ENCODE peak calls at places on chromosomes 1 and 21, in four cellular contexts. G is SJSA1, E is fibroblast of lung, V is astrocyte. C is an unnamed sample.
A peak's percentile ranks its signal among the peaks of the same experiment; 100 is the strongest.

GRCh38 chr1:232335261-232335660 is 294.7 kb downstream of the SIPA1L2 start:
- DNase-seq in G (no peak), E (no peak), V (no peak), C (no peak)

GRCh38 chr1:233114159-233114558 is 163.7 kb downstream of the NTPCR start:
- DNase-seq in G (peak; percentile 48), E (peak; percentile 54), V (peak; percentile 79), C (peak; percentile 74)

GRCh38 chr21:37149411-37149810 is 76.4 kb downstream of the TTC3 start:
- DNase-seq in G (no peak), E (peak; percentile 87), V (peak; percentile 45), C (no peak)

GRCh38 chr1:153629343-153629665 is 1.1 kb downstream of the S100A1 start:
- DNase-seq in G (no peak), E (no peak), V (no peak), C (no peak)

GRCh38 chr1:160375788-160376524 is 9.1 kb downstream of the NHLH1 start:
- DNase-seq in G (peak; percentile 65), E (no peak), V (peak; percentile 32), C (no peak)

GRCh38 chr1:239394107-239394506 is 7.7 kb downstream of the CHRM3 start:
- DNase-seq in G (no peak), E (no peak), V (no peak), C (no peak)

GRCh38 chr1:31715097-31715872 is 11.5 kb upstream of the COL16A1 start:
- DNase-seq in G (peak; percentile 98), E (peak; percentile 91), V (peak; percentile 82), C (no peak)

GRCh38 chr1:92790081-92790480 is 5.2 kb upstream of the EVI5 start:
- DNase-seq in G (no peak), E (no peak), V (no peak), C (no peak)

GRCh38 chr1:65817891-65818290 is 25.2 kb downstream of the PDE4B start:
- DNase-seq in G (no peak), E (no peak), V (no peak), C (no peak)

GRCh38 chr1:58157281-58157680 is 389.2 kb downstream of the OMA1 start:
- DNase-seq in G (no peak), E (no peak), V (no peak), C (no peak)

GRCh38 chr1:88079036-88079435 is 605.0 kb upstream of the PKN2 start:
- DNase-seq in G (peak; percentile 15), E (peak; percentile 16), V (peak; percentile 10), C (no peak)

GRCh38 chr1:200409761-200410565 is at the start of gene ZNF281:
- DNase-seq in G (peak; percentile 87), E (peak; percentile 92), V (peak; percentile 81), C (peak; percentile 74)

GRCh38 chr1:41351262-41352151 is 9.7 kb upstream of the FOXO6 start:
- DNase-seq in G (no peak), E (no peak), V (no peak), C (no peak)

GRCh38 chr1:219882116-219882515 is 46.2 kb downstream of the SLC30A10 start:
- DNase-seq in G (no peak), E (no peak), V (no peak), C (no peak)

GRCh38 chr1:47231314-47232186 is 475 bp downstream of the TAL1 start:
- DNase-seq in G (peak; percentile 31), E (peak; percentile 62), V (peak; percentile 29), C (peak; percentile 54)

GRCh38 chr1:196148367-196148970 is 459.8 kb downstream of the KCNT2 start:
- DNase-seq in G (peak; percentile 5), E (peak; percentile 73), V (peak; percentile 6), C (peak; percentile 28)

GRCh38 chr1:10449731-10450130 is at the start of gene CORT:
- DNase-seq in G (no peak), E (no peak), V (no peak), C (no peak)

GRCh38 chr1:16719571-16720402 is 20.5 kb upstream of the RNU1-4 start:
- DNase-seq in G (no peak), E (no peak), V (no peak), C (no peak)

GRCh38 chr1:234851450-234852438 is 241.8 kb upstream of the IRF2BP2 start:
- DNase-seq in G (peak; percentile 89), E (no peak), V (peak; percentile 56), C (no peak)

GRCh38 chr1:28129150-28129549 is 40.7 kb upstream of the EYA3 start:
- DNase-seq in G (no peak), E (peak; percentile 21), V (peak; percentile 87), C (peak; percentile 96)
- H3K4me1 ChIP-seq in G (peaks cover 13% of the 10 kb centered on the region), E (no peaks in the 10 kb centered on the region), V (peaks cover 7% of the 10 kb centered on the region), C (peaks cover 3% of the 10 kb centered on the region)

GRCh38 chr1:173661271-173661670 is 8.4 kb downstream of the ANKRD45 start:
- DNase-seq in G (no peak), E (no peak), V (no peak), C (peak; percentile 66)
- H3K4me1 ChIP-seq in G (no peaks in the 10 kb centered on the region), E (no peaks in the 10 kb centered on the region), V (no peaks in the 10 kb centered on the region), C (peaks cover 21% of the 10 kb centered on the region)

DNA sequence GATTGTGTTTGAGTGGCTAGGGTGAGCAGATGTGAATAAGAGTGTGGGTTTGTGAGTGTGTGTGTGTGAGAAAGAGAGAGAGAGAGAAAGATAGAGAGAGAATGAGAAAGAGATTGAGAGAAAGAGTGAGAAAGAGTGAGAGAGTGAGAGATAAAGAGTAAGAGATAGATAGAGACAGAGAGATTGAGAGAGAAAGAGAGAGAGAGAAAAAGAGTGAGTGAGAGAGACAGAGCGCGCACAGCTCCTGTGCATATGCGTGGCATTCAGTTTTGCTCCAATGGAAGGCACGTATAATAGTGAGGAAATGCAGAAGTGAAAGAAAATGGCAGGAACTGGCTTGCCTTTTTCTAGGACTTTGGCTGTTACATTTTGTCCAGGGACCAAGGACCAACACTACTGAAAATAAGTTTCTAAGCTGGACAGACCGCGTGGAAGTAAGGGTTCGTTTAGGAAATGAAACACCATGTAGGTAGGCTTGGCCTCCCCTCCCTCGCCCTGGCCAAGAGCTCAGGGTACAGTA is 94.0 kb downstream of the ABCA4 start:
- DNase-seq in G (no peak), E (no peak), V (no peak), C (no peak)
- H3K4me1 ChIP-seq in G (peaks cover 16% of the 10 kb centered on the region), E (peaks cover 4% of the 10 kb centered on the region), V (peaks cover 12% of the 10 kb centered on the region), C (peaks cover 11% of the 10 kb centered on the region)

GRCh38 chr1:53738205-53739108 is 507 bp downstream of the GLIS1 start:
- DNase-seq in G (no peak), E (peak; percentile 18), V (no peak), C (no peak)
- H3K4me1 ChIP-seq in G (peaks cover 57% of the 10 kb centered on the region), E (peaks cover 18% of the 10 kb centered on the region), V (peaks cover 64% of the 10 kb centered on the region), C (no peaks in the 10 kb centered on the region)

GRCh38 chr1:226657788-226658537 is 81.1 kb downstream of the ITPKB start:
- DNase-seq in G (no peak), E (no peak), V (no peak), C (peak; percentile 80)

GRCh38 chr1:226658538-226659125 is 80.5 kb downstream of the ITPKB start:
- DNase-seq in G (no peak), E (no peak), V (no peak), C (no peak)

GRCh38 chr1:226660410-226661182 is 78.5 kb downstream of the ITPKB start:
- DNase-seq in G (no peak), E (no peak), V (no peak), C (no peak)

GRCh38 chr1:226659641-226660040 is 79.4 kb downstream of the ITPKB start:
- DNase-seq in G (no peak), E (no peak), V (no peak), C (no peak)

GRCh38 chr1:226659136-226659535 is 79.9 kb downstream of the ITPKB start:
- DNase-seq in G (no peak), E (no peak), V (no peak), C (no peak)
- H3K4me1 ChIP-seq in G (peaks cover 49% of the 10 kb centered on the region), E (peaks cover 48% of the 10 kb centered on the region), V (peaks cover 64% of the 10 kb centered on the region), C (peaks cover 31% of the 10 kb centered on the region)

GRCh38 chr1:43979261-43979527 is 184 bp downstream of the B4GALT2 start:
- DNase-seq in G (no peak), E (no peak), V (no peak), C (no peak)
- H3K4me1 ChIP-seq in G (peaks cover 44% of the 10 kb centered on the region), E (peaks cover 10% of the 10 kb centered on the region), V (peaks cover 44% of the 10 kb centered on the region), C (peaks cover 6% of the 10 kb centered on the region)

DNA sequence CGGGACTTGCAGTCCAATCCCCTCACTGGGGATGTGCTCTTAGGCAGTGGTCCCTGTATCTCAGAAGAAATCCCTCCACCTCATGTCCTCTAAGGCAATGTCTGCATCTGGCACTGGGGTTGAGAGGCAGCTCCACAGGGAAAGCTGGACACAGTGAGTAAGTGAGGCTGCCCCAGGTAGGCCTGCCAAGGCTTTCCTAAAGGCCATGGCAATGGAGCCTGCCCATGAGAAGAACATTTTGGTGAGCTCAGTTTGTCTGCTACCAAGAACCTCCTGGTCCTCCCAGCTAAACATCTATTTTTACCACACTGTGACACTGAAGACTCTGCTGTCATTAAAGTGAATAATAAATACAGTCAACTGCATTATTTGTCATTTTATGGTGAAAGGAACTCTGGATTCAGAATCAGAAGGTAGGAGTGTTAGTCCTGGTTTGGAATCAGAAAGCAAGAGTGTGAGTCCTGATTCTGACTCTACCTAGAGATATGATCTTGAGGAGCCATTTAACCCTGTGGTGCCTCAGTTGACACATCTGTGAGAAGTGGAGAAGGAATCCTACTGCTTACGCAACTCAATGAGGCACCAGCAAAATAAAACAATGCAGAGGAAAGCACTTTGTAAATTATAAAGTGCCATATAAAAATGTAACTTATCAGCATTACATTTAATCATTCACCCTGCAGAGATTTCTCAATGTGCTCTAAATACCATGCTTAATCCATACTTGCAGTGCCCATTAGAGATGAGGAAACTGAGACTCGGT is 41.0 kb downstream of the TBX15 start:
- DNase-seq in G (no peak), E (peak; percentile 11), V (no peak), C (no peak)
- H3K4me1 ChIP-seq in G (peaks cover 66% of the 10 kb centered on the region), E (no peaks in the 10 kb centered on the region), V (peaks cover 17% of the 10 kb centered on the region), C (no peaks in the 10 kb centered on the region)

GRCh38 chr21:43354016-43354420 is 72.9 kb downstream of the SIK1 start:
- DNase-seq in G (no peak), E (no peak), V (no peak), C (no peak)

GRCh38 chr21:43349644-43350043 is 77.3 kb downstream of the SIK1 start:
- DNase-seq in G (no peak), E (no peak), V (no peak), C (no peak)

GRCh38 chr21:43353282-43354010 is 73.5 kb downstream of the SIK1 start:
- DNase-seq in G (no peak), E (no peak), V (no peak), C (no peak)

GRCh38 chr21:43352568-43353281 is 74.2 kb downstream of the SIK1 start:
- DNase-seq in G (no peak), E (no peak), V (no peak), C (no peak)

DNA sequence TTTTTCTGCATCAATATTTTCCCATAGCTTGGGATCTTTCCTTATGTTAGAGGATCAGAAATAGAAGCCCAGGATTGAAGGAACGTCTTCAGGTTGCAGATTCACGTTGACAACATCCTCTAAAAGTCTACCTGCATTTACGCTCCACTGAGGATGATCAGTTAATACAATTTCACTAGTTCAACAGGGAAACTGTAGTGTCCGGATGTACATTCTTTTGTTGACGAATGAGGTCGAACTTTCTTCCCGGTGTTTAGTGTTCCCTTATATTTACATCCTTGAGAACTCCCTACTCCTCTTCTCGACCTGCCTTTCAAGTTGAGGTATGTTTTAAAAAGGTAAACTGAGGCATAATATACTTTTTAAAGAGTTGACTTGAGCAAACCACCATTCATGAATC is 74.8 kb downstream of the SIK1 start:
- DNase-seq in G (no peak), E (no peak), V (no peak), C (no peak)
- H3K4me1 ChIP-seq in G (no peaks in the 10 kb centered on the region), E (no peaks in the 10 kb centered on the region), V (no peaks in the 10 kb centered on the region), C (no peaks in the 10 kb centered on the region)

GRCh38 chr1:202578565-202578964 is 131.7 kb downstream of the SYT2 start:
- DNase-seq in G (no peak), E (peak; percentile 79), V (peak; percentile 52), C (no peak)
- H3K4me1 ChIP-seq in G (peaks cover 62% of the 10 kb centered on the region), E (peaks cover 48% of the 10 kb centered on the region), V (peaks cover 48% of the 10 kb centered on the region), C (peaks cover 34% of the 10 kb centered on the region)